ENCODE peak calls at places on chromosomes 2 and 18, in seven cellular contexts. One of them, this sample, is unnamed.

GRCh38 chr2:241613018-241613780 is 23.8 kb downstream of the THAP4 start:
- DNase-seq in COR-L47: no peak
- DNase-seq in GM10248: no peak
- DNase-seq in right atrium auricular region: no peak
- DNase-seq in PC-9: no peak
- DNase-seq in Caki2: no peak
- DNase-seq in mucosa of gallbladder: no peak
- DNase-seq in this sample: peak; percentile 12

GRCh38 chr2:144460981-144461766 is 58.7 kb downstream of the ZEB2 start:
- DNase-seq in COR-L47: no peak
- DNase-seq in GM10248: no peak
- DNase-seq in right atrium auricular region: peak; percentile 85
- DNase-seq in PC-9: no peak
- DNase-seq in Caki2: no peak
- DNase-seq in mucosa of gallbladder: peak; percentile 25
- DNase-seq in this sample: no peak

GRCh38 chr2:74919827-74920226 is 38.6 kb upstream of the POLE4 start:
- DNase-seq in COR-L47: peak; percentile 65
- DNase-seq in GM10248: peak; percentile 84
- DNase-seq in right atrium auricular region: no peak
- DNase-seq in PC-9: peak; percentile 42
- DNase-seq in Caki2: peak; percentile 71
- DNase-seq in mucosa of gallbladder: peak; percentile 51
- DNase-seq in this sample: peak; percentile 74

GRCh38 chr18:702957-703659 is 9.3 kb downstream of the ENOSF1 start:
- DNase-seq in COR-L47: no peak
- DNase-seq in GM10248: no peak
- DNase-seq in right atrium auricular region: peak; percentile 7
- DNase-seq in PC-9: peak; percentile 88
- DNase-seq in Caki2: peak; percentile 87
- DNase-seq in mucosa of gallbladder: no peak
- DNase-seq in this sample: no peak

GRCh38 chr2:85389139-85389538 is 21.0 kb downstream of the CAPG start:
- DNase-seq in COR-L47: no peak
- DNase-seq in GM10248: no peak
- DNase-seq in right atrium auricular region: no peak
- DNase-seq in PC-9: no peak
- DNase-seq in Caki2: no peak
- DNase-seq in mucosa of gallbladder: no peak
- DNase-seq in this sample: no peak

GRCh38 chr2:219175928-219176817 is 552 bp downstream of the CNPPD1 start:
- DNase-seq in COR-L47: peak; percentile 71
- DNase-seq in GM10248: peak; percentile 43
- DNase-seq in right atrium auricular region: peak; percentile 65
- DNase-seq in PC-9: peak; percentile 45
- DNase-seq in Caki2: peak; percentile 8
- DNase-seq in mucosa of gallbladder: peak; percentile 23
- DNase-seq in this sample: no peak

GRCh38 chr2:119784876-119785275 is 25.2 kb downstream of the PTPN4 start:
- DNase-seq in COR-L47: no peak
- DNase-seq in GM10248: no peak
- DNase-seq in right atrium auricular region: no peak
- DNase-seq in PC-9: no peak
- DNase-seq in Caki2: no peak
- DNase-seq in mucosa of gallbladder: no peak
- DNase-seq in this sample: no peak

GRCh38 chr2:158184001-158184400 is 82.3 kb downstream of the UPP2 start:
- DNase-seq in COR-L47: no peak
- DNase-seq in GM10248: no peak
- DNase-seq in right atrium auricular region: no peak
- DNase-seq in PC-9: no peak
- DNase-seq in Caki2: no peak
- DNase-seq in mucosa of gallbladder: no peak
- DNase-seq in this sample: no peak

GRCh38 chr18:73199151-73199550 is 331.4 kb upstream of the NETO1 start:
- DNase-seq in COR-L47: no peak
- DNase-seq in GM10248: no peak
- DNase-seq in right atrium auricular region: no peak
- DNase-seq in PC-9: no peak
- DNase-seq in Caki2: no peak
- DNase-seq in mucosa of gallbladder: no peak
- DNase-seq in this sample: no peak

GRCh38 chr2:132503621-132504200 is 87.1 kb downstream of the GPR39 start:
- DNase-seq in COR-L47: no peak
- DNase-seq in GM10248: no peak
- DNase-seq in right atrium auricular region: no peak
- DNase-seq in PC-9: peak; percentile 43
- DNase-seq in Caki2: no peak
- DNase-seq in mucosa of gallbladder: no peak
- DNase-seq in this sample: no peak

GRCh38 chr18:6744816-6745455 is 15.4 kb downstream of the ARHGAP28 start:
- DNase-seq in COR-L47: no peak
- DNase-seq in GM10248: no peak
- DNase-seq in right atrium auricular region: no peak
- DNase-seq in PC-9: no peak
- DNase-seq in Caki2: no peak
- DNase-seq in mucosa of gallbladder: no peak
- DNase-seq in this sample: no peak

GRCh38 chr2:65129276-65129612 is 662 bp downstream of the RAB1A start:
- DNase-seq in COR-L47: no peak
- DNase-seq in GM10248: no peak
- DNase-seq in right atrium auricular region: no peak
- DNase-seq in PC-9: no peak
- DNase-seq in Caki2: no peak
- DNase-seq in mucosa of gallbladder: no peak
- DNase-seq in this sample: no peak

GRCh38 chr2:10170256-10170655 is 47.7 kb downstream of the RRM2 start:
- DNase-seq in COR-L47: no peak
- DNase-seq in GM10248: no peak
- DNase-seq in right atrium auricular region: no peak
- DNase-seq in PC-9: no peak
- DNase-seq in Caki2: peak; percentile 59
- DNase-seq in mucosa of gallbladder: no peak
- DNase-seq in this sample: no peak

GRCh38 chr2:25561136-25561850 is 112.1 kb downstream of the DTNB start:
- DNase-seq in COR-L47: no peak
- DNase-seq in GM10248: no peak
- DNase-seq in right atrium auricular region: no peak
- DNase-seq in PC-9: no peak
- DNase-seq in Caki2: no peak
- DNase-seq in mucosa of gallbladder: no peak
- DNase-seq in this sample: no peak

GRCh38 chr18:54712315-54712714 is 116.0 kb upstream of the RAB27B start:
- DNase-seq in COR-L47: no peak
- DNase-seq in GM10248: no peak
- DNase-seq in right atrium auricular region: no peak
- DNase-seq in PC-9: peak; percentile 73
- DNase-seq in Caki2: no peak
- DNase-seq in mucosa of gallbladder: no peak
- DNase-seq in this sample: no peak

GRCh38 chr2:10204326-10205200 is 82.0 kb downstream of the RRM2 start:
- DNase-seq in COR-L47: peak; percentile 92
- DNase-seq in GM10248: no peak
- DNase-seq in right atrium auricular region: no peak
- DNase-seq in PC-9: no peak
- DNase-seq in Caki2: no peak
- DNase-seq in mucosa of gallbladder: no peak
- DNase-seq in this sample: peak; percentile 37

GRCh38 chr2:76406134-76406855 is 695.6 kb upstream of the GCFC2 start:
- DNase-seq in COR-L47: no peak
- DNase-seq in GM10248: no peak
- DNase-seq in right atrium auricular region: no peak
- DNase-seq in PC-9: no peak
- DNase-seq in Caki2: no peak
- DNase-seq in mucosa of gallbladder: no peak
- DNase-seq in this sample: no peak

GRCh38 chr2:234102112-234102511 is 51.6 kb downstream of the SPP2 start:
- DNase-seq in COR-L47: no peak
- DNase-seq in GM10248: no peak
- DNase-seq in right atrium auricular region: no peak
- DNase-seq in PC-9: peak; percentile 67
- DNase-seq in Caki2: no peak
- DNase-seq in mucosa of gallbladder: peak; percentile 39
- DNase-seq in this sample: no peak